ENCODE peak calls at places on chromosomes 12 and 14, in eight cellular contexts. D is activated B cell treated with CpG ODN at 0.5 μM for 24 hours; N is CD4-positive, alpha-beta T cell; Z is psoas muscle; C is heart right ventricle; R is K562; G is WERI-Rb-1; B is foreskin fibroblast. X is an unnamed sample.
A peak's percentile ranks its signal among the peaks of the same experiment; 100 is the strongest.

GRCh38 chr12:26746315-26746714 is 86.7 kb downstream of the ITPR2 start:
- DNase-seq in D (no peak), N (no peak), Z (no peak), C (no peak), R (no peak), G (no peak), B (peak; percentile 77), X (no peak)

GRCh38 chr12:64400041-64400440 is 4.2 kb upstream of the XPOT start:
- DNase-seq in D (no peak), N (no peak), Z (no peak), C (no peak), R (peak; percentile 64), G (no peak), B (peak; percentile 82), X (peak; percentile 35)

GRCh38 chr12:108618079-108618952 is 15.4 kb downstream of the SELPLG start:
- DNase-seq in D (peak; percentile 76), N (peak; percentile 82), Z (peak; percentile 83), C (peak; percentile 82), R (peak; percentile 91), G (peak; percentile 73), B (peak; percentile 94), X (peak; percentile 83)

GRCh38 chr14:36659822-36660735 is 1.6 kb upstream of the PAX9 start:
- DNase-seq in D (no peak), N (no peak), Z (no peak), C (no peak), R (no peak), G (no peak), B (no peak), X (no peak)

GRCh38 chr14:103091041-103091882 is 3.3 kb upstream of the EXOC3L4 start:
- DNase-seq in D (peak; percentile 70), N (peak; percentile 80), Z (peak; percentile 63), C (peak; percentile 71), R (peak; percentile 81), G (peak; percentile 83), B (peak; percentile 60), X (peak; percentile 84)

GRCh38 chr14:34981743-34982420 is 910 bp upstream of the SRP54 start:
- DNase-seq in D (no peak), N (peak; percentile 49), Z (no peak), C (no peak), R (peak; percentile 53), G (peak; percentile 32), B (peak; percentile 67), X (peak; percentile 64)

GRCh38 chr14:21317433-21317832 is 37.5 kb downstream of the RPGRIP1 start:
- DNase-seq in D (no peak), N (no peak), Z (no peak), C (no peak), R (peak; percentile 26), G (no peak), B (no peak), X (no peak)

GRCh38 chr12:53425515-53426150 is 2.0 kb downstream of the AMHR2 start:
- DNase-seq in D (no peak), N (no peak), Z (no peak), C (no peak), R (no peak), G (no peak), B (no peak), X (no peak)

GRCh38 chr14:35044939-35045797 is 904 bp upstream of the FAM177A1 start:
- DNase-seq in D (no peak), N (no peak), Z (no peak), C (no peak), R (no peak), G (no peak), B (no peak), X (peak; percentile 52)

GRCh38 chr14:105473033-105473676 is 1.5 kb upstream of the CRIP2 start:
- DNase-seq in D (no peak), N (no peak), Z (no peak), C (peak; percentile 57), R (no peak), G (no peak), B (no peak), X (no peak)

GRCh38 chr12:46798648-46799047 is 27.1 kb downstream of the SLC38A4 start:
- DNase-seq in D (no peak), N (no peak), Z (no peak), C (no peak), R (no peak), G (no peak), B (no peak), X (no peak)

GRCh38 chr14:93044116-93044515 is 71.6 kb downstream of the ITPK1 start:
- DNase-seq in D (no peak), N (no peak), Z (no peak), C (no peak), R (no peak), G (no peak), B (no peak), X (no peak)

GRCh38 chr12:85765443-85765842 is 70.8 kb downstream of the RASSF9 start:
- DNase-seq in D (no peak), N (no peak), Z (no peak), C (no peak), R (no peak), G (no peak), B (no peak), X (no peak)

GRCh38 chr14:102646615-102647014 is 54.2 kb downstream of the RCOR1 start:
- DNase-seq in D (no peak), N (no peak), Z (no peak), C (no peak), R (no peak), G (no peak), B (no peak), X (no peak)

GRCh38 chr14:96040836-96041371 is 1.7 kb downstream of the C14orf132 start:
- DNase-seq in D (no peak), N (no peak), Z (no peak), C (no peak), R (no peak), G (no peak), B (peak; percentile 30), X (no peak)

GRCh38 chr14:96038558-96038919 is 623 bp upstream of the C14orf132 start:
- DNase-seq in D (no peak), N (no peak), Z (no peak), C (no peak), R (no peak), G (no peak), B (no peak), X (peak; percentile 29)

GRCh38 chr14:96038920-96039632 is at the start of gene C14orf132:
- DNase-seq in D (peak; percentile 22), N (peak; percentile 55), Z (peak; percentile 75), C (peak; percentile 66), R (peak; percentile 6), G (peak; percentile 83), B (peak; percentile 84), X (peak; percentile 66)

GRCh38 chr14:96037891-96038557 is 1.1 kb upstream of the C14orf132 start:
- DNase-seq in D (no peak), N (no peak), Z (peak; percentile 55), C (peak; percentile 27), R (no peak), G (no peak), B (peak; percentile 73), X (no peak)

DNA sequence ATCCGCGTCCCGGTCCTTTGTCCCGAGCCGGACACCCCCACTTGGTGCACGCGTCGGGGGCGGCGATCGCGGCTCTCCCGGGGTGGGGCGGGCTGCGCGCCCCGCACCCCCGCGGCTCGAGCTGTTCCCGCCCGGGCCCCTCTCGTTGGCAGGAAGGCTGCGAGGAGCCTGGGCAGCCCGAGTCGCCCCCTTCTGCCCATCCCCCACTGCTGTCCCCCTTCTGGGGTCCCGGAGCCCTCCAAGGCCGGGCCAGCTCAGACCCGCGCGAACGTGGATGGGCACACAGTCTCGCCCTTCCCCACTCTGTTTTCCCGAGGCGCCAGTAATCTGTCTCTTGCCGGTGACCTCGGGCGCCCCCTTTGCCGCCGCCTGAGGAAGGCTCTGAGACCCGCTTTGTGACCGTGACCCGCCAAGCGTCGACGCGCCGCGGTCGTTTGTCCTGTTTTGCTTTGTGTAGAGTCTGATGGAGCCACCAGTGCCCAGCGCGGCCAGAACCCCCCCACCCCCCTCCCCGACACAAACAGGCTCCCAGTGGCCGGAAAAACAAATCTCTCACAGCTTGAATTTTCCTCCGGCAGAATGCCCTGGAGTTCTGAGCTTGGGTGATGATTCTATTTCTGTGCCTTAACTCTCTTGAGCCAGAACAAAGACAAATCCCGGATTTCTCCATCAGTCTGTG is 610 bp downstream of the C14orf132 start:
- DNase-seq in D (no peak), N (no peak), Z (peak; percentile 30), C (peak; percentile 21), R (no peak), G (peak; percentile 64), B (peak; percentile 57), X (peak; percentile 29)
- TF ChIP-seq CTCF in D (no peak), N (peak; percentile 49), Z (no peak), C (no peak), R (no peak), G (peak; percentile 22), B (peak; percentile 13), X (peak; percentile 27)

DNA sequence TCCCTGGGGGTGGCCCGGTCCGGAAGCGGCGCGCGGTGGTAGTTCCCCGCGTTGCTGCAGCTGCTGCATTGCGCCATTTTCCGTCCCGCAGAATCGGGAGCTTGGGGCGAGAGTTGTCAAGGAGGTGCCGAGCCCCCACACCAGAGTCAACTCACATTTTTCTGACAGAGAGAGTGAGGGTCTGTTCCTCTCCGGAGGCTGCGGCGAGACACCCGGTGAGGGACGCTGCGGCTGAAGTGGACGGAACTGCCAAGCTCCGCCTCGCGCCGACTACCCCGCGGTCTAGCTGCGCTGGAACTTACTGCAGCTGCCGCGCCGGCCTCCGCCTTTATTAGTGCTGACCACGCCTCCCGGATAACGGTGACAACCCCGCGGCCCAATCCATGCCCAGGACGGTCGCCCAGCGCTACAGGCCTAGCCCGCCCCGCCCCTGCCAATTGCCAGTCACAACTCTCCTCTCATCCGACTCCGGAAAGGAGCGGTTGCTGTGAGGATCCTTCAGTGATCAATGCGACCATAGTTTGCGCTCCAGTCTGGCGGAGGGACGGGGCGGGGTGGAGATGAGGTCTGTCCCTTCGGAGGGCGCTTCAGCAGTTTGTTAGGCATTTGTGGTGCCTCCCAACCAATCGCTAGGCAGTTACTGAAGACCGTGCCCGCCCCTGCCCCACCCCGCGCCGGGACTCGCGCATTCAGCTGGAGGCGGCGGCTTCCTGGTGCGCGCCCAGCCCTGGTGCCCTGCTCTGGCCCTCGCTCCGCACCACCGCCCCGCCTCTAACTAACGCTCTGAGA is at the start of gene VAMP1:
- DNase-seq in D (peak; percentile 96), N (peak; percentile 97), Z (peak; percentile 98), C (peak; percentile 97), R (peak; percentile 94), G (peak; percentile 99), B (peak; percentile 98), X (peak; percentile 99)
- TF ChIP-seq CTCF in D (no peak), N (no peak), Z (no peak), C (no peak), R (no peak), G (no peak), B (no peak), X (no peak)

GRCh38 chr14:95683793-95684192 is 2.4 kb upstream of the TCL1B start:
- DNase-seq in D (no peak), N (peak; percentile 38), Z (no peak), C (no peak), R (peak; percentile 4), G (no peak), B (no peak), X (peak; percentile 16)
- TF ChIP-seq CTCF in D (no peak), N (peak; percentile 61), Z (peak; percentile 52), C (no peak), R (peak; percentile 30), G (peak; percentile 66), B (peak; percentile 42), X (peak; percentile 35)

GRCh38 chr14:68535404-68536024 is 257.4 kb downstream of the ZFP36L1 start:
- DNase-seq in D (no peak), N (no peak), Z (no peak), C (no peak), R (no peak), G (no peak), B (peak; percentile 95), X (no peak)
- TF ChIP-seq CTCF in D (no peak), N (no peak), Z (no peak), C (no peak), R (no peak), G (no peak), B (no peak), X (no peak)